ENCODE peak calls at places on chromosomes 5 and 9, in six cellular contexts. P, G, A, E, Z and D are unnamed samples.

GRCh38 chr5:88776692-88777091 is 106.3 kb downstream of the MEF2C start:
- DNase-seq in P (no peak), G (no peak), A (no peak), E (no peak), Z (no peak), D (no peak)

GRCh38 chr9:73412874-73413273 is 261.2 kb downstream of the ANXA1 start:
- DNase-seq in P (no peak), G (no peak), A (no peak), E (no peak), Z (no peak), D (no peak)

GRCh38 chr5:2278825-2279224 is 396.1 kb upstream of the IRX4 start:
- DNase-seq in P (no peak), G (no peak), A (no peak), E (no peak), Z (no peak), D (no peak)

GRCh38 chr5:66864240-66864884 is 268.2 kb downstream of the MAST4 start:
- DNase-seq in P (no peak), G (peak), A (no peak), E (no peak), Z (no peak), D (no peak)

GRCh38 chr5:142654578-142655042 is 31.3 kb downstream of the FGF1 start:
- DNase-seq in P (no peak), G (no peak), A (no peak), E (no peak), Z (no peak), D (no peak)

GRCh38 chr9:21661626-21662025 is 140.8 kb upstream of the MTAP start:
- DNase-seq in P (no peak), G (no peak), A (no peak), E (no peak), Z (no peak), D (no peak)

GRCh38 chr5:113487779-113488644 is at the start of gene MCC:
- DNase-seq in P (peak), G (peak), A (peak), E (peak), Z (peak), D (no peak)

GRCh38 chr5:180644825-180645608 is 4.4 kb downstream of the FLT4 start:
- DNase-seq in P (no peak), G (no peak), A (no peak), E (no peak), Z (no peak), D (no peak)

GRCh38 chr5:118553662-118554061 is 434.7 kb downstream of the DTWD2 start:
- DNase-seq in P (no peak), G (no peak), A (no peak), E (no peak), Z (peak), D (no peak)

GRCh38 chr9:112555091-112555643 is 68.5 kb downstream of the KIAA1958 start:
- DNase-seq in P (no peak), G (no peak), A (no peak), E (no peak), Z (no peak), D (no peak)

GRCh38 chr9:116705531-116705930 is 18.4 kb downstream of the TRIM32 start:
- DNase-seq in P (no peak), G (no peak), A (no peak), E (no peak), Z (no peak), D (no peak)

GRCh38 chr5:21195145-21195544 is 1207.1 kb upstream of the CDH18 start:
- DNase-seq in P (no peak), G (no peak), A (no peak), E (no peak), Z (no peak), D (no peak)

GRCh38 chr5:102289251-102289899 is 6.7 kb downstream of the SLCO4C1 start:
- DNase-seq in P (no peak), G (no peak), A (no peak), E (no peak), Z (no peak), D (no peak)

GRCh38 chr5:102290004-102290403 is 6.1 kb downstream of the SLCO4C1 start:
- DNase-seq in P (no peak), G (no peak), A (no peak), E (no peak), Z (no peak), D (no peak)

GRCh38 chr5:102296229-102296817 is at the start of gene SLCO4C1:
- DNase-seq in P (peak), G (peak), A (no peak), E (peak), Z (peak), D (no peak)

GRCh38 chr5:102295534-102296228 is 403 bp downstream of the SLCO4C1 start:
- DNase-seq in P (no peak), G (peak), A (no peak), E (no peak), Z (no peak), D (no peak)

DNA sequence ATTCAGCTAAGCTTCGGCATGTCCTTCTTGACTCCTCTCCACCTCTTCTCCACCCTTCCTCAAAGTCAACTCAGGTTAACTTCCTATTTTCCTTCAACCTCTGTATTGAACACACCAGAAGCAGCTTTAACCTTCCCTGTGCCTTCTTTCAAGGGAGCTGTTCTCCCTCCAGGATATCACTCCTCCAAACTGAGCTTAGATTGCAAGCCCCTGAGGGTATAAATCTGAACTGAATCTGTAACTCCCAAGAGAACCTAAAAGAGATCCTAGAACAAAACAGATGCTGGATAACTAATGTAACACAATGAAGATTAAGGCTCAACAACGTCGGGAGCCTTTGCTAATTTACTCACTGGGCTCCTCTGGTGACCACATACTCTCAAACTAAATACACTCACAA is 1.1 kb downstream of the SLCO4C1 start:
- DNase-seq in P (peak), G (no peak), A (no peak), E (no peak), Z (no peak), D (no peak)
- TF ChIP-seq CTCF in P (no peak), G (no peak), A (no peak), E (no peak), Z (no peak), D (no peak)

GRCh38 chr5:55923873-55924500 is 70.8 kb downstream of the IL6ST start:
- DNase-seq in P (no peak), G (no peak), A (no peak), E (no peak), Z (no peak), D (no peak)
- H3K4me3 ChIP-seq in P (no peak), G (no peak), A (no peak), E (no peak), Z (no peak), D (no peak)

GRCh38 chr5:36041537-36041845 is 25.2 kb downstream of the UGT3A2 start:
- DNase-seq in P (peak), G (no peak), A (no peak), E (no peak), Z (no peak), D (no peak)
- TF ChIP-seq CTCF in P (peak), G (no peak), A (peak), E (no peak), Z (no peak), D (no peak)

GRCh38 chr9:13939129-13939528 is 374.8 kb downstream of the NFIB start:
- DNase-seq in P (no peak), G (peak), A (no peak), E (no peak), Z (peak), D (no peak)
- H3K4me3 ChIP-seq in P (no peak), G (no peak), A (no peak), E (no peak), Z (no peak), D (no peak)